ENCODE peak calls at places on chromosomes 5 and 9, in four cellular contexts. O, Y, P and B are unnamed samples.

GRCh38 chr5:37580106-37580505 is 201.0 kb downstream of the WDR70 start:
- DNase-seq in O (no peak), P (no peak), Y (no peak), B (no peak)

GRCh38 chr9:93096131-93096802 is at the start of gene CARD19:
- DNase-seq in P (no peak), Y (no peak), O (peak; percentile 59), B (no peak)

GRCh38 chr5:96687812-96688453 is 25.8 kb downstream of the CAST start:
- DNase-seq in P (peak; percentile 39), Y (peak; percentile 39), O (no peak), B (peak; percentile 18)

GRCh38 chr9:32385135-32385884 is 867 bp downstream of the ACO1 start:
- DNase-seq in Y (no peak), O (no peak), P (no peak), B (no peak)

GRCh38 chr9:127780126-127780885 is 1.8 kb upstream of the SH2D3C start:
- DNase-seq in Y (no peak), O (no peak), P (no peak), B (no peak)

GRCh38 chr5:170176916-170177315 is 55.9 kb upstream of the C5orf58 start:
- DNase-seq in O (no peak), P (no peak), Y (no peak), B (no peak)

GRCh38 chr9:21964925-21965385 is 29.2 kb downstream of the CDKN2A start:
- DNase-seq in Y (no peak), P (no peak), O (no peak), B (peak; percentile 61)

GRCh38 chr9:136140046-136140445 is 21.4 kb upstream of the TMEM250 start:
- DNase-seq in O (no peak), P (no peak), Y (no peak), B (no peak)

GRCh38 chr5:181167814-181168488 is 20.6 kb downstream of the OR2V2 start:
- DNase-seq in O (no peak), P (no peak), Y (no peak), B (no peak)

GRCh38 chr9:131917009-131917408 is 162.7 kb downstream of the MED27 start:
- DNase-seq in O (no peak), Y (no peak), P (no peak), B (no peak)

GRCh38 chr9:69502671-69503301 is 169.4 kb downstream of the APBA1 start:
- DNase-seq in Y (no peak), O (no peak), P (no peak), B (no peak)

GRCh38 chr5:141743652-141744333 is 61.8 kb upstream of the ARAP3 start:
- DNase-seq in O (no peak), P (no peak), Y (no peak), B (no peak)

GRCh38 chr5:172872997-172873491 is 39.0 kb downstream of the ERGIC1 start:
- DNase-seq in O (peak; percentile 85), P (no peak), Y (no peak), B (peak; percentile 60)

GRCh38 chr9:135023389-135023788 is 64.1 kb upstream of the OLFM1 start:
- DNase-seq in O (no peak), P (peak; percentile 12), Y (no peak), B (no peak)

GRCh38 chr5:60992871-60993270 is 47.9 kb downstream of the NDUFAF2 start:
- DNase-seq in Y (no peak), P (no peak), O (peak; percentile 46), B (no peak)
- H3K4me3 ChIP-seq in Y (no peak overlapping the region), P (no peak overlapping the region), O (no peak overlapping the region), B (no peak overlapping the region)

GRCh38 chr5:54959673-54960418 is 25.5 kb downstream of the ESM1 start:
- DNase-seq in Y (no peak), O (no peak), P (peak; percentile 4), B (no peak)
- TF ChIP-seq CTCF in Y (peak; percentile 49), O (no peak), P (peak; percentile 24), B (peak; percentile 49)

GRCh38 chr5:29069104-29069402 is 2030.7 kb upstream of the CDH9 start:
- DNase-seq in O (no peak), P (no peak), Y (no peak), B (no peak)
- H3K4me3 ChIP-seq in O (no peak overlapping the region), P (no peak overlapping the region), Y (no peak overlapping the region), B (no peak overlapping the region)

GRCh38 chr9:11144750-11145149 is 531.9 kb upstream of the PTPRD start:
- DNase-seq in Y (no peak), P (no peak), O (no peak), B (peak; percentile 10)

GRCh38 chr9:11148189-11148588 is 535.4 kb upstream of the PTPRD start:
- DNase-seq in O (no peak), P (no peak), Y (no peak), B (no peak)

GRCh38 chr9:11142965-11143738 is 530.4 kb upstream of the PTPRD start:
- DNase-seq in P (no peak), Y (no peak), O (no peak), B (no peak)

GRCh38 chr9:11149065-11149464 is 536.3 kb upstream of the PTPRD start:
- DNase-seq in Y (no peak), O (no peak), P (no peak), B (no peak)
- TF ChIP-seq CTCF in Y (no peak), O (no peak), P (no peak), B (peak; percentile 28)